ENCODE peak calls at places on chromosome 12, in seven cellular contexts. J, T, M, D, P, W and U are unnamed samples.

GRCh38 chr12:117282490-117282889 is 78.9 kb downstream of the NOS1 start:
- DNase-seq in J (no peak), T (no peak), M (no peak), D (no peak), P (no peak), W (no peak), U (no peak)

GRCh38 chr12:68804654-68805591 is 3.1 kb upstream of the MDM2 start:
- DNase-seq in J (no peak), T (no peak), M (peak; percentile 52), D (no peak), P (no peak), W (no peak), U (no peak)

GRCh38 chr12:97181571-97182265 is 274.7 kb downstream of the NEDD1 start:
- DNase-seq in J (no peak), T (no peak), M (no peak), D (no peak), P (no peak), W (no peak), U (no peak)

GRCh38 chr12:5043589-5044419 is at the start of gene KCNA5:
- DNase-seq in J (no peak), T (no peak), M (peak; percentile 61), D (no peak), P (peak; percentile 13), W (no peak), U (peak; percentile 45)

GRCh38 chr12:2075558-2076195 is 22.9 kb downstream of the CACNA1C start:
- DNase-seq in J (no peak), T (no peak), M (no peak), D (no peak), P (no peak), W (no peak), U (no peak)

GRCh38 chr12:51855586-51856428 is 7.3 kb upstream of the FIGNL2 start:
- DNase-seq in J (peak; percentile 21), T (no peak), M (peak; percentile 88), D (no peak), P (no peak), W (peak; percentile 45), U (no peak)

GRCh38 chr12:87689196-87689595 is 340.0 kb downstream of the C12orf50 start:
- DNase-seq in J (no peak), T (no peak), M (no peak), D (no peak), P (no peak), W (no peak), U (no peak)

GRCh38 chr12:25084816-25085215 is 110.1 kb downstream of the DNAI7 start:
- DNase-seq in J (no peak), T (no peak), M (peak; percentile 36), D (no peak), P (no peak), W (no peak), U (no peak)

GRCh38 chr12:127381681-127382080 is 885.3 kb upstream of the TMEM132C start:
- DNase-seq in J (no peak), T (no peak), M (no peak), D (no peak), P (no peak), W (no peak), U (no peak)

GRCh38 chr12:2363836-2364565 is 311.2 kb downstream of the CACNA1C start:
- DNase-seq in J (no peak), T (no peak), M (no peak), D (no peak), P (no peak), W (no peak), U (no peak)

GRCh38 chr12:28710882-28711281 is 438.2 kb upstream of the FAR2 start:
- DNase-seq in J (peak; percentile 93), T (no peak), M (no peak), D (peak; percentile 63), P (no peak), W (peak; percentile 45), U (no peak)

GRCh38 chr12:115440438-115440837 is 756.5 kb upstream of the TBX3 start:
- DNase-seq in J (peak; percentile 71), T (no peak), M (no peak), D (peak; percentile 12), P (no peak), W (peak; percentile 61), U (no peak)

GRCh38 chr12:96053476-96054261 is 18.3 kb upstream of the LTA4H start:
- DNase-seq in J (no peak), T (no peak), M (no peak), D (no peak), P (no peak), W (no peak), U (no peak)

GRCh38 chr12:24719293-24719721 is 229.6 kb downstream of the BCAT1 start:
- DNase-seq in J (peak; percentile 78), T (peak; percentile 56), M (no peak), D (no peak), P (no peak), W (peak; percentile 17), U (no peak)

GRCh38 chr12:14774944-14775651 is 28.2 kb downstream of the WBP11 start:
- DNase-seq in J (peak; percentile 65), T (peak; percentile 58), M (no peak), D (no peak), P (no peak), W (peak; percentile 69), U (peak; percentile 54)

GRCh38 chr12:27821259-27821973 is 41.4 kb upstream of the MANSC4 start:
- DNase-seq in J (peak; percentile 85), T (peak; percentile 42), M (peak; percentile 44), D (peak; percentile 79), P (peak; percentile 17), W (peak; percentile 81), U (peak; percentile 48)

GRCh38 chr12:83575326-83575725 is 888.6 kb downstream of the TMTC2 start:
- DNase-seq in J (no peak), T (no peak), M (no peak), D (no peak), P (no peak), W (no peak), U (no peak)

GRCh38 chr12:4251228-4251891 is 22.2 kb upstream of the CCND2 start:
- DNase-seq in J (no peak), T (no peak), M (no peak), D (no peak), P (no peak), W (no peak), U (no peak)

GRCh38 chr12:76685246-76685678 is 78.7 kb upstream of the ZDHHC17 start:
- DNase-seq in J (peak; percentile 55), T (no peak), M (peak; percentile 29), D (peak; percentile 44), P (no peak), W (peak; percentile 74), U (no peak)

GRCh38 chr12:68001486-68002466 is 12.5 kb downstream of the IFNG-AS1 start:
- DNase-seq in J (peak; percentile 6), T (no peak), M (no peak), D (no peak), P (no peak), W (no peak), U (peak; percentile 16)

GRCh38 chr12:50402270-50403000 is 1.8 kb downstream of the LARP4 start:
- DNase-seq in J (no peak), T (no peak), M (no peak), D (no peak), P (no peak), W (no peak), U (no peak)

GRCh38 chr12:27733052-27733656 is 22.5 kb downstream of the MRPS35 start:
- DNase-seq in J (peak; percentile 52), T (no peak), M (no peak), D (peak; percentile 15), P (no peak), W (peak; percentile 60), U (peak; percentile 41)

GRCh38 chr12:56236091-56236490 is 6.2 kb downstream of the SLC39A5 start:
- DNase-seq in J (no peak), T (no peak), M (no peak), D (no peak), P (no peak), W (no peak), U (no peak)

GRCh38 chr12:49339464-49339861 is 2.5 kb upstream of the C1QL4 start:
- DNase-seq in J (no peak), T (no peak), M (peak; percentile 49), D (no peak), P (no peak), W (no peak), U (no peak)

GRCh38 chr12:127280393-127281275 is 986.3 kb upstream of the TMEM132C start:
- DNase-seq in J (no peak), T (peak; percentile 40), M (peak; percentile 74), D (no peak), P (peak; percentile 49), W (no peak), U (peak; percentile 68)

GRCh38 chr12:124286414-124286813 is 8.5 kb upstream of the RFLNA start:
- DNase-seq in J (no peak), T (no peak), M (no peak), D (peak; percentile 66), P (no peak), W (peak; percentile 47), U (no peak)

GRCh38 chr12:60230103-60230502 is 634.3 kb downstream of the SLC16A7 start:
- DNase-seq in J (peak; percentile 59), T (no peak), M (no peak), D (no peak), P (no peak), W (no peak), U (no peak)

GRCh38 chr12:57624441-57625220 is 8.4 kb downstream of the B4GALNT1 start:
- DNase-seq in J (no peak), T (no peak), M (no peak), D (no peak), P (no peak), W (no peak), U (no peak)

GRCh38 chr12:50160643-50161042 is 6.5 kb downstream of the CERS5 start:
- DNase-seq in J (no peak), T (no peak), M (no peak), D (no peak), P (no peak), W (no peak), U (no peak)

DNA sequence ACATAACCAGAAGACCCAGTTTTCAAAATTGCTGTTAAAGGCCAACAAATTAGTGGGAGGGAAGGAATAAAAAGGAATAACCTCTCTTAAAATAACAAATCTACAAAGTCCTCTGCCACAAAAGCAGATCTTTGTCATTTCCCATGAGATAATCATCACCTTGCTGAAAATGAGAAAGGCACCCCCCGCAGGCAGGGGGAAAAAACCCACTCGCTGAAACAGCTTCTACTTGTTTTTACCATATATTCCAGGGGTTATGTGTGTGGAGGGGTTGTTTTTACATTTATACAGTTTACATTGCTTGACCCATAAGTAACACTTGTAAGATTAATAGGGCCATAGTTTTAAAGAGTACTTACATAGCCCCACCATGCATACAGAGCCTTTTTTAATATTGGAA is 131.0 kb downstream of the PRICKLE1 start:
- DNase-seq in J (no peak), T (no peak), M (no peak), D (no peak), P (no peak), W (no peak), U (no peak)
- TF ChIP-seq CTCF in J (no peak), T (no peak), M (no peak), D (no peak), P (no peak), W (no peak), U (no peak)

GRCh38 chr12:119328111-119328510 is 6.4 kb upstream of the CCDC60 start:
- DNase-seq in J (no peak), T (no peak), M (peak; percentile 75), D (no peak), P (no peak), W (no peak), U (no peak)
- TF ChIP-seq CTCF in J (no peak), T (peak; percentile 56), M (peak; percentile 67), D (no peak), P (peak; percentile 79), W (no peak), U (peak; percentile 1)

GRCh38 chr12:65140738-65141137 is 19.6 kb upstream of the WIF1 start:
- DNase-seq in J (no peak), T (no peak), M (no peak), D (no peak), P (no peak), W (no peak), U (no peak)
- TF ChIP-seq CTCF in J (no peak), T (no peak), M (no peak), D (no peak), P (no peak), W (no peak), U (no peak)

GRCh38 chr12:54002915-54003339 is 3.0 kb downstream of the HOXC9 start:
- DNase-seq in J (no peak), T (no peak), M (no peak), D (no peak), P (no peak), W (no peak), U (no peak)
- TF ChIP-seq CTCF in J (no peak), T (no peak), M (no peak), D (no peak), P (no peak), W (no peak), U (no peak)